ENCODE peak calls at places on chromosomes 2 and 18, in five cellular contexts. Q is stimulated activated CD4-positive, alpha-beta T cell treated with anti-CD3 and anti-CD28 coated beads, Interleukin-15, amount 100 ng/mL, for 24 hours; E is tibial nerve; B is Calu3; W is activated naive CD4-positive, alpha-beta T cell. D is an unnamed sample.
A peak's percentile ranks its signal among the peaks of the same experiment; 100 is the strongest.

GRCh38 chr2:143466391-143466790 is 337.2 kb downstream of the ARHGAP15 start:
- DNase-seq in Q (no peak), E (no peak), B (no peak), W (no peak), D (no peak)

GRCh38 chr18:54713386-54713785 is 114.9 kb upstream of the RAB27B start:
- DNase-seq in Q (peak; percentile 10), E (no peak), B (no peak), W (no peak), D (no peak)

GRCh38 chr2:40680547-40680946 is 228.7 kb upstream of the SLC8A1 start:
- DNase-seq in Q (no peak), E (no peak), B (no peak), W (no peak), D (no peak)

GRCh38 chr2:188485496-188485895 is 193.8 kb downstream of the GULP1 start:
- DNase-seq in Q (no peak), E (no peak), B (no peak), W (no peak), D (no peak)

GRCh38 chr2:194383404-194383803 is 1273.6 kb upstream of the SLC39A10 start:
- DNase-seq in Q (no peak), E (no peak), B (no peak), W (no peak), D (no peak)

GRCh38 chr2:227871375-227871788 is at the start of gene DAW1:
- DNase-seq in Q (peak; percentile 61), E (no peak), B (peak; percentile 89), W (peak; percentile 1), D (peak; percentile 81)

GRCh38 chr2:88481937-88482336 is 29.4 kb upstream of the FOXI3 start:
- DNase-seq in Q (no peak), E (no peak), B (peak; percentile 37), W (no peak), D (no peak)

GRCh38 chr2:25903216-25903776 is 25.0 kb upstream of the ASXL2 start:
- DNase-seq in Q (no peak), E (no peak), B (no peak), W (no peak), D (no peak)

GRCh38 chr2:160387558-160388262 is 105.9 kb downstream of the RBMS1 start:
- DNase-seq in Q (no peak), E (peak; percentile 79), B (no peak), W (no peak), D (peak; percentile 65)

GRCh38 chr2:230895536-230896345 is 29.3 kb downstream of the GPR55 start:
- DNase-seq in Q (no peak), E (no peak), B (no peak), W (no peak), D (no peak)

GRCh38 chr18:44474596-44474995 is 206.1 kb upstream of the SETBP1 start:
- DNase-seq in Q (no peak), E (no peak), B (no peak), W (no peak), D (no peak)

GRCh38 chr2:74421248-74421870 is at the start of the genes C2orf81 and WDR54:
- DNase-seq in Q (peak; percentile 97), E (peak; percentile 64), B (peak; percentile 95), W (peak; percentile 84), D (peak; percentile 53)

GRCh38 chr2:233006648-233007047 is 6.4 kb downstream of the NGEF start:
- DNase-seq in Q (no peak), E (no peak), B (no peak), W (no peak), D (peak; percentile 11)

GRCh38 chr2:236964291-236964690 is 121.4 kb upstream of the COPS8 start:
- DNase-seq in Q (no peak), E (peak; percentile 75), B (no peak), W (no peak), D (no peak)

GRCh38 chr18:4412286-4412685 is 42.8 kb downstream of the DLGAP1 start:
- DNase-seq in Q (no peak), E (no peak), B (no peak), W (no peak), D (no peak)

GRCh38 chr2:12005886-12006681 is 259.7 kb downstream of the LPIN1 start:
- DNase-seq in Q (peak; percentile 81), E (peak; percentile 20), B (peak; percentile 80), W (peak; percentile 15), D (no peak)

GRCh38 chr2:216113572-216113971 is 4.4 kb downstream of the XRCC5 start:
- DNase-seq in Q (no peak), E (no peak), B (no peak), W (no peak), D (no peak)

GRCh38 chr2:49035477-49035876 is 118.8 kb downstream of the FSHR start:
- DNase-seq in Q (no peak), E (no peak), B (no peak), W (no peak), D (no peak)

GRCh38 chr2:47373747-47374146 is 29.2 kb upstream of the MSH2 start:
- DNase-seq in Q (no peak), E (no peak), B (peak; percentile 47), W (no peak), D (no peak)